ENCODE peak calls at places on chromosomes 11 and 22, in six cellular contexts. Q, X, M, W, P and U are unnamed samples.

GRCh38 chr22:37674951-37675929 is at the start of gene LGALS1:
- DNase-seq in M (peak), P (peak), W (peak), Q (peak), X (peak), U (peak)

GRCh38 chr11:1839924-1840779 is 1.4 kb downstream of the TNNI2 start:
- DNase-seq in P (no peak), M (no peak), X (no peak), Q (no peak), W (peak), U (no peak)

GRCh38 chr11:44708063-44708462 is 18.7 kb upstream of the TSPAN18 start:
- DNase-seq in X (no peak), Q (no peak), P (no peak), M (no peak), W (no peak), U (no peak)

GRCh38 chr11:34824425-34824824 is 91.8 kb downstream of the APIP start:
- DNase-seq in Q (no peak), W (no peak), P (no peak), X (no peak), M (no peak), U (no peak)

GRCh38 chr22:23227380-23227779 is 47.1 kb downstream of the BCR start:
- DNase-seq in P (no peak), M (no peak), X (no peak), Q (no peak), W (no peak), U (peak)

GRCh38 chr22:40043086-40043485 is 48.3 kb downstream of the FAM83F start:
- DNase-seq in Q (no peak), W (no peak), M (no peak), X (no peak), P (no peak), U (peak)

GRCh38 chr11:102007567-102008437 is 39.4 kb upstream of the CFAP300 start:
- DNase-seq in M (peak), Q (peak), W (peak), X (peak), P (peak), U (peak)

GRCh38 chr11:789951-790350 is at the start of gene CEND1:
- DNase-seq in M (peak), X (peak), W (peak), Q (no peak), P (peak), U (peak)

GRCh38 chr11:86696004-86696403 is 23.6 kb upstream of the ME3 start:
- DNase-seq in P (no peak), W (no peak), X (no peak), M (no peak), Q (peak), U (peak)

GRCh38 chr22:24432059-24432853 is 4.9 kb downstream of the ADORA2A start:
- DNase-seq in W (peak), X (no peak), M (no peak), P (no peak), Q (no peak), U (peak)

GRCh38 chr11:9109858-9110731 is 18.7 kb upstream of the SCUBE2 start:
- DNase-seq in M (no peak), W (no peak), P (no peak), X (no peak), Q (no peak), U (no peak)
- TF ChIP-seq EZH2phosphoT487 in M (no peak), W (no peak), P (no peak), X (no peak), Q (no peak), U (no peak)

DNA sequence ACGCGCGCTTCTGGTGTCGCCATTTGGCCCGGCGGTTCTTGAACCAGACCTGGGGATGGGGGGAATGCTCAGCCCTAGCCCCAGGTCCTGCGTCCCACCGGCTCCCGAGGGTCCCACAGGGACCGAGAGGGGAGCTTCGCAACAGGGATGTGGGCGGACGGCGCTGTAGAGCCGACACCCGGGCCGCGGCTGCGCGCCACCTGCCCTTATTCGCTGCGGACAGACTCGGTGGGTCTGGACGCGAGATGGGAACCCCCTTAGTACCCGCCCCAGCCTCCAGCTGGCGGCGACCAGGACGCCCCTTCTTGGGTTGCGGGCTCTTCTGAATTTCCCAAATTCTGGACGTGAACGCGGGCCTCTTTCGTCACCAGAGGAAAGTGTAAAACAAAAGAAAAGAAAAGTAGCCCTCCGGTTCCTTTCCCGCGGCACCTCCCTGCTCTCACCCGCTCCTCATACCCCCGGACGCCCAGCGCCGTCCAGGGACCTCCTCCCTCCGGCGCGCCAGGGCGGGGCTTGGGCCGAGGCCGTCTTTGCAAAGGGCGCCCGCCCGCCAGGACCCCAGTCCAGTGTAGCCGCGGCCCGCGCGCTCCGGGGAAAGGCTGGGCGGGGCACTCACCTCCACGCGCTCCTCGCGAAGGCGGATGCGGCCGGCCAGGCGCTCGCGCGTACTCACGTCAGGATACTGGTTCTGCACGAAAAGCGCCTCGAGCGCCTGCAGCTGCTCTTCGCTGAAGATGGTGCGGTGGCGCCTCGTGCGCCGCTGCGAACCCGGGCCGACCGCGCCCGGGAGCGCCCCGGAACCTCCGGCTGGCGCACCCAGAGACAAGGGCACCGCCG is 827 bp downstream of the GSC2 start:
- DNase-seq in X (peak), Q (no peak), M (no peak), W (no peak), P (peak), U (peak)
- TF ChIP-seq EZH2phosphoT487 in X (peak), Q (no peak), M (no peak), W (no peak), P (no peak), U (no peak)

DNA sequence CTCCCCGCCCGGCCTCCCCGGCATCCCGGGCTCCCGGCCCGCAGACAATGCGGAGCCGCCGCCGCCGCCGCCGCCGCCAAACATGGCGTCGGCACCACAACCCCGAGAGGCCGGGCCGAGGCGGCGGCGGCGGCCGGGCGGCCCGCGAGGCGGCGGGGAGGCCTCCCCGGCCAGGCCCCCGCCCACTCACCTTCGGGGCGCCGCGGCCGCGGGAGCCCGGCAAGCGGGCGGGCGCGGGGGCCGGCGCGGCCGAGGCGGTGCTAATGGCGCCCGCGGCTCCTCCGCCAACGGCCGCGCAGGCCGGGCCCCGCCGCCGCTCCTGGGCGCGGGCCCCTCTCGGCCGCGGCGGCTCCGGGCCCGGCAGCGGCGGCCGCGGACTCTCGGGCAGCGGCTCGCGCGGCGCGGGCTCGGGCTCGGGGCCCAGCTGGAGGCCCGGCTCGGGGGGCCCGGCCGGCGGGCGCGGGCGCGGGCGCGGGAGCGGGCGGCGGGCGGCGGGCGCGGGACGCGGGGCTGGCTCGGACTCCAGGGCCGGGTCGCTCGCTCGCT is 293 bp downstream of the BRD1 start:
- DNase-seq in P (no peak), W (no peak), M (peak), Q (no peak), X (peak), U (peak)
- TF ChIP-seq EZH2phosphoT487 in P (no peak), W (no peak), M (no peak), Q (no peak), X (no peak), U (no peak)

GRCh38 chr11:61900251-61900650 is 8.9 kb upstream of the FADS3 start:
- DNase-seq in W (no peak), M (no peak), Q (no peak), P (no peak), X (no peak), U (no peak)
- TF ChIP-seq EZH2phosphoT487 in W (no peak), M (no peak), Q (no peak), P (no peak), X (no peak), U (no peak)